ENCODE peak calls at places on chromosomes 13 and 19, in nine cellular contexts. H is stimulated activated CD8-positive, alpha-beta memory T cell treated with anti-CD3 and anti-CD28 coated beads, Interleukin-7, amount 100 ng/mL, for 1 hour; C is activated CD8-positive, alpha-beta memory T cell treated with anti-CD3 and anti-CD28 coated beads for 1 hour; R is bronchial epithelial cell; Q is C1 segment of cervical spinal cord; K is activated T-helper 1 cell treated with anti-CD3 and anti-CD28 coated beads, Interleukin-12 subunit alpha, Interleukin-12 subunit beta, Interleukin-2, Interleukin-4 antibody, amounts not matched to agents 30 ng/mL and 10 ng/mL and 1 ng/mL, durations not matched to agents 14 hours and 24 hours and 36 hours; O is fibroblast of the aortic adventitia; Y is HTR-8/SVneo; B is astrocyte. J is an unnamed sample.

GRCh38 chr13:31436478-31436877 is 236.7 kb downstream of the B3GLCT start:
- DNase-seq in H (no peak), C (no peak), R (no peak), Q (no peak), K (no peak), O (no peak), Y (no peak), B (peak; percentile 20), J (no peak)

GRCh38 chr19:6248856-6249255 is 30.9 kb downstream of the MLLT1 start:
- DNase-seq in H (no peak), C (no peak), R (no peak), Q (no peak), K (no peak), O (no peak), Y (no peak), B (no peak), J (no peak)

GRCh38 chr13:27172495-27172842 is 858 bp upstream of the USP12 start:
- DNase-seq in H (no peak), C (no peak), R (no peak), Q (no peak), K (no peak), O (no peak), Y (no peak), B (no peak), J (peak; percentile 33)

GRCh38 chr19:4505570-4506448 is 12.5 kb downstream of the PLIN4 start:
- DNase-seq in H (no peak), C (no peak), R (no peak), Q (no peak), K (no peak), O (no peak), Y (no peak), B (no peak), J (no peak)

GRCh38 chr19:38862321-38863059 is 12.7 kb upstream of the HNRNPL start:
- DNase-seq in H (no peak), C (no peak), R (no peak), Q (no peak), K (no peak), O (peak; percentile 76), Y (peak; percentile 33), B (no peak), J (no peak)

GRCh38 chr19:33904681-33905080 is 108.0 kb downstream of the KCTD15 start:
- DNase-seq in H (no peak), C (no peak), R (peak; percentile 61), Q (no peak), K (no peak), O (no peak), Y (no peak), B (peak; percentile 8), J (no peak)

GRCh38 chr19:18014197-18014596 is 6.2 kb downstream of the ARRDC2 start:
- DNase-seq in H (no peak), C (no peak), R (no peak), Q (no peak), K (peak; percentile 59), O (no peak), Y (no peak), B (no peak), J (no peak)

GRCh38 chr19:52398091-52398461 is 427 bp downstream of the ZNF528 start:
- DNase-seq in H (no peak), C (no peak), R (no peak), Q (no peak), K (peak; percentile 0), O (no peak), Y (no peak), B (no peak), J (no peak)

GRCh38 chr13:71979616-71980015 is 112.6 kb upstream of the DACH1 start:
- DNase-seq in H (no peak), C (no peak), R (peak; percentile 13), Q (no peak), K (no peak), O (no peak), Y (no peak), B (no peak), J (peak; percentile 0)

GRCh38 chr13:99422556-99423220 is 78.6 kb upstream of the TM9SF2 start:
- DNase-seq in H (no peak), C (no peak), R (no peak), Q (no peak), K (no peak), O (no peak), Y (no peak), B (no peak), J (no peak)

GRCh38 chr13:83221256-83221655 is 661.0 kb downstream of the SLITRK1 start:
- DNase-seq in H (no peak), C (no peak), R (no peak), Q (no peak), K (no peak), O (peak; percentile 45), Y (no peak), B (no peak), J (no peak)

GRCh38 chr13:48121733-48122132 is 26.8 kb upstream of the MED4 start:
- DNase-seq in H (no peak), C (no peak), R (no peak), Q (no peak), K (no peak), O (peak; percentile 41), Y (no peak), B (no peak), J (no peak)

GRCh38 chr19:17605761-17606745 is 50.6 kb downstream of the COLGALT1 start:
- DNase-seq in H (peak; percentile 49), C (peak; percentile 42), R (peak; percentile 53), Q (peak; percentile 2), K (peak; percentile 74), O (peak; percentile 60), Y (peak; percentile 92), B (peak; percentile 30), J (peak; percentile 83)

GRCh38 chr19:15584541-15585115 is 30.4 kb upstream of the CYP4F8 start:
- DNase-seq in H (peak; percentile 77), C (peak; percentile 57), R (peak; percentile 29), Q (no peak), K (peak; percentile 67), O (peak; percentile 54), Y (peak; percentile 83), B (peak; percentile 15), J (peak; percentile 43)

GRCh38 chr19:38730731-38731589 is 13.3 kb downstream of the CAPN12 start:
- DNase-seq in H (no peak), C (no peak), R (no peak), Q (no peak), K (no peak), O (no peak), Y (no peak), B (no peak), J (no peak)

GRCh38 chr19:18119243-18120105 is 21.9 kb downstream of the MAST3 start:
- DNase-seq in H (no peak), C (no peak), R (no peak), Q (no peak), K (peak; percentile 54), O (no peak), Y (no peak), B (no peak), J (no peak)

GRCh38 chr19:52658595-52658994 is 20.4 kb upstream of the ZNF83 start:
- DNase-seq in H (no peak), C (no peak), R (no peak), Q (no peak), K (no peak), O (no peak), Y (no peak), B (no peak), J (no peak)

GRCh38 chr19:34181111-34181864 is 9.0 kb downstream of the LSM14A start:
- DNase-seq in H (no peak), C (no peak), R (peak; percentile 67), Q (no peak), K (no peak), O (no peak), Y (no peak), B (no peak), J (no peak)

GRCh38 chr13:29594710-29595379 is 643 bp downstream of the SLC7A1 start:
- DNase-seq in H (peak; percentile 30), C (peak; percentile 11), R (no peak), Q (no peak), K (peak; percentile 60), O (peak; percentile 64), Y (no peak), B (peak; percentile 51), J (peak; percentile 54)

GRCh38 chr13:49441312-49441711 is 2.6 kb downstream of the CAB39L start:
- DNase-seq in H (no peak), C (no peak), R (no peak), Q (no peak), K (no peak), O (no peak), Y (no peak), B (no peak), J (no peak)

GRCh38 chr13:89343165-89343564 is 1672.0 kb downstream of the SLITRK5 start:
- DNase-seq in H (no peak), C (no peak), R (peak; percentile 69), Q (no peak), K (no peak), O (no peak), Y (no peak), B (no peak), J (no peak)

GRCh38 chr13:64993514-64994164 is 2236.5 kb downstream of the PCDH9 start:
- DNase-seq in H (no peak), C (no peak), R (no peak), Q (no peak), K (no peak), O (no peak), Y (no peak), B (no peak), J (no peak)

GRCh38 chr13:24709186-24709913 is 29.1 kb downstream of the ATP12A start:
- DNase-seq in H (peak; percentile 11), C (peak; percentile 17), R (no peak), Q (no peak), K (peak; percentile 66), O (no peak), Y (no peak), B (no peak), J (no peak)

GRCh38 chr13:50692396-50692915 is 151.0 kb downstream of the DLEU7 start:
- DNase-seq in H (no peak), C (no peak), R (no peak), Q (no peak), K (no peak), O (no peak), Y (no peak), B (peak; percentile 34), J (no peak)

GRCh38 chr19:19911150-19911549 is 10.4 kb downstream of the ZNF93 start:
- DNase-seq in H (no peak), C (no peak), R (peak; percentile 2), Q (no peak), K (no peak), O (no peak), Y (peak; percentile 2), B (peak; percentile 61), J (no peak)